ENCODE peak calls at places on chromosome 16, in ten cellular contexts. T is endothelial cell of umbilical vein; X is ovary; W is heart left ventricle; P is CD8-positive, alpha-beta T cell; B is transverse colon; C is left ventricle myocardium inferior; Y is colonic mucosa; M is naive thymus-derived CD4-positive, alpha-beta T cell; Q is thoracic aorta. J is an unnamed sample.

GRCh38 chr16:53893731-53894435 is 189.9 kb downstream of the FTO start:
- DNase-seq in X (peak; percentile 21), Q (no peak), C (no peak), Y (peak; percentile 38), B (peak; percentile 23), W (peak; percentile 27), P (no peak), T (peak; percentile 70), M (no peak), J (no peak)

GRCh38 chr16:74480150-74481029 is 59.1 kb upstream of the CLEC18B start:
- DNase-seq in Y (peak; percentile 92), C (peak; percentile 30), P (no peak), T (no peak), B (peak; percentile 86), W (peak; percentile 13), X (no peak), M (no peak), Q (no peak), J (no peak)

GRCh38 chr16:1786242-1787055 is 3.7 kb downstream of the NUBP2 start:
- DNase-seq in W (peak; percentile 7), P (no peak), B (no peak), T (no peak), Q (no peak), C (peak; percentile 13), M (no peak), X (peak; percentile 40), Y (peak; percentile 16), J (no peak)

GRCh38 chr16:75402821-75403475 is 30.4 kb downstream of the CFDP1 start:
- DNase-seq in B (no peak), C (no peak), Q (no peak), Y (no peak), W (no peak), X (no peak), P (no peak), M (no peak), T (peak; percentile 74), J (no peak)

GRCh38 chr16:10812352-10813122 is 6.1 kb downstream of the TVP23A start:
- DNase-seq in B (no peak), X (no peak), T (no peak), C (no peak), Y (no peak), P (no peak), W (no peak), M (no peak), Q (no peak), J (no peak)

GRCh38 chr16:8948069-8948593 is 15.6 kb downstream of the USP7 start:
- DNase-seq in B (no peak), Y (no peak), Q (no peak), C (no peak), T (no peak), X (no peak), W (no peak), M (no peak), P (no peak), J (no peak)

GRCh38 chr16:50718061-50718760 is 23.7 kb upstream of the CYLD start:
- DNase-seq in T (no peak), Q (no peak), M (no peak), Y (no peak), B (no peak), C (no peak), W (no peak), X (no peak), P (no peak), J (no peak)

GRCh38 chr16:48590476-48590875 is 19.5 kb downstream of the N4BP1 start:
- DNase-seq in X (no peak), B (no peak), P (no peak), M (no peak), T (no peak), Q (no peak), Y (no peak), W (no peak), C (no peak), J (no peak)

GRCh38 chr16:53429221-53429943 is 4.9 kb upstream of the RBL2 start:
- DNase-seq in C (no peak), X (no peak), M (no peak), Q (no peak), P (no peak), T (peak; percentile 10), Y (no peak), W (no peak), B (no peak), J (no peak)

GRCh38 chr16:23801387-23801786 is 34.4 kb upstream of the PRKCB start:
- DNase-seq in Q (peak; percentile 8), Y (peak; percentile 85), C (peak; percentile 64), P (peak; percentile 83), M (peak; percentile 75), T (peak; percentile 57), W (peak; percentile 65), B (peak; percentile 90), X (peak; percentile 22), J (peak; percentile 67)

GRCh38 chr16:73572135-73572534 is 524.2 kb upstream of the ZFHX3 start:
- DNase-seq in C (peak; percentile 48), Q (no peak), B (peak; percentile 46), Y (peak; percentile 35), X (no peak), M (no peak), P (no peak), T (no peak), W (peak; percentile 67), J (no peak)

GRCh38 chr16:50309527-50310307 is 43.4 kb downstream of the ADCY7 start:
- DNase-seq in C (no peak), T (no peak), B (no peak), X (peak; percentile 65), M (no peak), P (peak; percentile 3), W (no peak), Q (no peak), Y (no peak), J (no peak)

GRCh38 chr16:69490707-69491324 is 66.4 kb downstream of the CYB5B start:
- DNase-seq in B (no peak), P (no peak), X (no peak), Q (no peak), W (no peak), Y (no peak), M (no peak), C (no peak), T (no peak), J (no peak)

GRCh38 chr16:76456016-76456415 is 178.8 kb downstream of the CNTNAP4 start:
- DNase-seq in Q (no peak), W (no peak), B (no peak), P (no peak), Y (no peak), T (no peak), X (no peak), M (no peak), C (no peak), J (no peak)
- H3K4me1 ChIP-seq in Q (no peaks in the 10 kb centered on the region), W (no peaks in the 10 kb centered on the region), B (no peaks in the 10 kb centered on the region), P (no peaks in the 10 kb centered on the region), Y (no peaks in the 10 kb centered on the region), T (no peaks in the 10 kb centered on the region), X (no peaks in the 10 kb centered on the region), M (no peaks in the 10 kb centered on the region), C (no peaks in the 10 kb centered on the region), J (no peaks in the 10 kb centered on the region)

DNA sequence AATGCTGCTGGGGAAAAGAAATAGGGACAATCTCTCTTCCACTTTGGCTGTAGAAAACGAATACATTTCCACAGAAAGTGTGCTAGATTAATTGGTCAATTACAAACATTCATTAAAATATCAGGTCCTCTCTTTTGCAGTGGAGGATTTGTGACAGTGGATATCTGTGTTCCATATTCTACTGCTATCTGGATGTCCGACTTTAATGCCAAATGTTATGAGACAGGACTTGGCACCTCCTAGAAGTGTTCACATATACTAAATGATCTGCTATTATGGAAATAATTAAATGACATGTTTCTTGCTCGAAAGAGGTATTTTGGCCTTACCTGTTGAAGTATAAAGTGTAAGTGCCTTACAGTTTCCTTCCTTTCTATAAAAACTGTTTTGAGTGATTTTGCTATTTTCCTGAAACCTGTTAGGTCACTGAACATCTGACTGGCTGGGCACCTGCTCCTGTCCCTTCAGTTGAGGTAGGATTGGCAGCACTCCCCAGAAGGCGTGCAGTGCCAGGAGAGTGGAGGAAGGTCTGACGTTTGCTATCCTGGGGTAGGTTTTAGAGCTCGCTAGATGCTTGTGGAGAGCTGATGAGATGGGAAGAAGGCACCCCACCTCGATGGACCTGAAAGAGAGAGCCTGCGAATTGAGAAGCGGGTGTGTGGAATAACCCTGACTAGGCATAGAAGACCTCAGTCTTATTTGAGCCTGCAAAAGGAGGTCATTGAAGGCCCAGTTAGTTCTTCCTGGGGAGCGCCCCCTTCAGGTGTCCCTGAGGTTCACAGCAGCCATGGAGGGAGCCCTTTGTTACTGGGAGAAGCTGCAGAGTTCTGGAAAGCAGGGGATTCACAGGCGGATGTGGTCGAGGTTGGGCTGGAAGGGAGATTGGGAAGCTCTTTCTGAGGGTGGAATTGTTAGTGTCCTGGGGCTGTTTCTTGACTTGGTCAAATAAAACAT is 159.4 kb upstream of the ZNF267 start:
- DNase-seq in C (no peak), Y (no peak), X (no peak), B (no peak), M (no peak), Q (no peak), P (no peak), T (peak; percentile 43), W (no peak), J (peak; percentile 16)
- H3K4me3 ChIP-seq in C (peak overlapping the region; percentile 91), Y (peak overlapping the region; percentile 81), X (peak overlapping the region; percentile 83), B (peak overlapping the region; percentile 92), M (peak overlapping the region; percentile 98), Q (peak overlapping the region; percentile 95), P (peak overlapping the region; percentile 84), T (peak overlapping the region; percentile 92), W (peak overlapping the region; percentile 91), J (peak overlapping the region; percentile 93)

GRCh38 chr16:85735225-85735722 is 15.6 kb downstream of the C16orf74 start:
- DNase-seq in C (no peak), Q (no peak), X (no peak), Y (no peak), M (no peak), W (no peak), P (peak; percentile 51), T (no peak), B (peak; percentile 67), J (peak; percentile 74)
- H3K4me1 ChIP-seq in C (no peaks in the 10 kb centered on the region), Q (no peaks in the 10 kb centered on the region), X (no peaks in the 10 kb centered on the region), Y (no peaks in the 10 kb centered on the region), M (peaks cover 27% of the 10 kb centered on the region), W (no peaks in the 10 kb centered on the region), P (peaks cover 30% of the 10 kb centered on the region), T (no peaks in the 10 kb centered on the region), B (no peaks in the 10 kb centered on the region), J (peaks cover 29% of the 10 kb centered on the region)

GRCh38 chr16:87621976-87622713 is 19.8 kb downstream of the JPH3 start:
- DNase-seq in Y (no peak), B (no peak), M (no peak), Q (no peak), W (no peak), T (no peak), C (no peak), P (no peak), X (no peak), J (no peak)

GRCh38 chr16:87619360-87620200 is 17.3 kb downstream of the JPH3 start:
- DNase-seq in C (no peak), M (no peak), P (no peak), B (no peak), T (no peak), W (no peak), Q (no peak), X (no peak), Y (no peak), J (no peak)

GRCh38 chr16:87622756-87623319 is 20.5 kb downstream of the JPH3 start:
- DNase-seq in Q (no peak), X (no peak), T (no peak), C (no peak), B (no peak), M (no peak), Y (no peak), W (no peak), P (no peak), J (no peak)

GRCh38 chr16:87620201-87620495 is 17.8 kb downstream of the JPH3 start:
- DNase-seq in X (no peak), M (no peak), T (no peak), Y (no peak), P (no peak), W (no peak), Q (no peak), C (no peak), B (no peak), J (no peak)

GRCh38 chr16:87621550-87621829 is 19.2 kb downstream of the JPH3 start:
- DNase-seq in P (no peak), M (no peak), B (no peak), Y (no peak), W (no peak), T (no peak), X (no peak), C (no peak), Q (no peak), J (no peak)
- H3K4me3 ChIP-seq in P (no peak overlapping the region), M (no peak overlapping the region), B (no peak overlapping the region), Y (no peak overlapping the region), W (no peak overlapping the region), T (no peak overlapping the region), X (no peak overlapping the region), C (no peak overlapping the region), Q (no peak overlapping the region), J (no peak overlapping the region)

J was measured in CD4-positive, CD25-positive, alpha-beta regulatory T cell.